ENCODE peak calls at places on chromosome 16, in five cellular contexts. J is nucleus accumbens; O is stimulated activated CD8-positive, alpha-beta memory T cell treated with anti-CD3 and anti-CD28 coated beads, Interleukin-7, amount 100 ng/mL, for 24 hours; C is DND-41; M is small intestine. R is an unnamed sample.

GRCh38 chr16:58511933-58512815 is 3.1 kb upstream of the SETD6 start:
- DNase-seq in O (peak), C (peak), J (peak), M (peak), R (peak)

GRCh38 chr16:20064931-20065330 is 8.8 kb downstream of the GPR139 start:
- DNase-seq in M (no peak), C (no peak), J (no peak), O (no peak), R (no peak)

GRCh38 chr16:48535831-48536599 is 74.0 kb downstream of the N4BP1 start:
- DNase-seq in O (no peak), C (peak), J (no peak), M (no peak), R (no peak)

GRCh38 chr16:80341242-80341641 is 199.6 kb upstream of the DYNLRB2 start:
- DNase-seq in C (no peak), M (no peak), O (no peak), J (no peak), R (no peak)

GRCh38 chr16:70661918-70662641 is 15.7 kb downstream of the IL34 start:
- DNase-seq in J (no peak), O (no peak), C (no peak), M (no peak), R (no peak)

GRCh38 chr16:61617214-61617783 is 418.9 kb downstream of the CDH8 start:
- DNase-seq in M (no peak), O (no peak), J (no peak), C (no peak), R (no peak)

GRCh38 chr16:1884155-1884760 is 12.3 kb upstream of the MEIOB start:
- DNase-seq in J (no peak), O (no peak), C (no peak), M (peak), R (no peak)

GRCh38 chr16:88691924-88692560 is 5.7 kb upstream of the SNAI3 start:
- DNase-seq in O (no peak), J (no peak), M (peak), C (peak), R (no peak)

GRCh38 chr16:89035698-89036570 is 57.7 kb upstream of the ACSF3 start:
- DNase-seq in C (no peak), J (no peak), O (no peak), M (no peak), R (no peak)

GRCh38 chr16:20897253-20897896 is 2.8 kb downstream of the DCUN1D3 start:
- DNase-seq in O (no peak), C (no peak), J (no peak), M (peak), R (no peak)

GRCh38 chr16:70709961-70710360 is 24.1 kb upstream of the MTSS2 start:
- DNase-seq in M (no peak), C (no peak), J (no peak), O (no peak), R (no peak)

GRCh38 chr16:83814654-83814985 is 6.8 kb downstream of the HSBP1 start:
- DNase-seq in J (no peak), O (no peak), M (no peak), C (no peak), R (no peak)

GRCh38 chr16:79863128-79864031 is 262.8 kb upstream of the MAF start:
- DNase-seq in J (no peak), O (no peak), M (no peak), C (no peak), R (no peak)

GRCh38 chr16:2044541-2044940 is 3.1 kb downstream of the NTHL1 start:
- DNase-seq in M (no peak), C (no peak), J (no peak), O (no peak), R (no peak)